ENCODE peak calls at places on chromosomes 7 and 10, in seven cellular contexts. M, W, S, J, Z, P and H are unnamed samples.

GRCh38 chr7:139626817-139627216 is 103.3 kb downstream of the CLEC2L start:
- DNase-seq in M (no peak), W (no peak), S (no peak), J (no peak), Z (no peak), P (no peak), H (no peak)

GRCh38 chr7:56063882-56064625 is at the start of gene SUMF2:
- DNase-seq in M (peak; percentile 83), W (peak; percentile 85), S (peak; percentile 94), J (peak; percentile 61), Z (peak; percentile 78), P (peak; percentile 92), H (peak; percentile 97)

GRCh38 chr7:105352018-105352612 is 36.6 kb downstream of the SRPK2 start:
- DNase-seq in M (no peak), W (peak; percentile 12), S (peak; percentile 81), J (peak; percentile 98), Z (no peak), P (peak; percentile 95), H (no peak)

GRCh38 chr10:102578782-102579181 is 65.5 kb upstream of the TRIM8 start:
- DNase-seq in M (no peak), W (no peak), S (no peak), J (no peak), Z (no peak), P (no peak), H (no peak)

GRCh38 chr10:26222563-26222962 is 6.0 kb downstream of the GAD2 start:
- DNase-seq in M (no peak), W (no peak), S (no peak), J (no peak), Z (no peak), P (no peak), H (no peak)

GRCh38 chr10:76190871-76191270 is 759.4 kb downstream of the LRMDA start:
- DNase-seq in M (no peak), W (no peak), S (no peak), J (peak; percentile 15), Z (no peak), P (no peak), H (no peak)

GRCh38 chr10:11336703-11337102 is 274.7 kb downstream of the USP6NL start:
- DNase-seq in M (peak; percentile 28), W (no peak), S (peak; percentile 48), J (no peak), Z (no peak), P (no peak), H (peak; percentile 81)

GRCh38 chr10:58016614-58017013 is 251.1 kb downstream of the IPMK start:
- DNase-seq in M (no peak), W (no peak), S (no peak), J (no peak), Z (no peak), P (no peak), H (no peak)

GRCh38 chr10:122329416-122329815 is 45.1 kb upstream of the PLEKHA1 start:
- DNase-seq in M (no peak), W (no peak), S (no peak), J (no peak), Z (no peak), P (no peak), H (no peak)

GRCh38 chr7:17123020-17123419 is 175.4 kb upstream of the AHR start:
- DNase-seq in M (no peak), W (no peak), S (no peak), J (peak; percentile 91), Z (no peak), P (peak; percentile 43), H (no peak)

GRCh38 chr7:74627699-74628411 is 29.7 kb upstream of the GTF2I start:
- DNase-seq in M (peak; percentile 93), W (no peak), S (no peak), J (no peak), Z (no peak), P (no peak), H (peak; percentile 91)

GRCh38 chr7:117830422-117830954 is 42.8 kb downstream of the CTTNBP2 start:
- DNase-seq in M (no peak), W (no peak), S (no peak), J (no peak), Z (no peak), P (no peak), H (no peak)

GRCh38 chr7:139078399-139078798 is 31.1 kb downstream of the ZC3HAV1 start:
- DNase-seq in M (no peak), W (peak; percentile 10), S (no peak), J (peak; percentile 20), Z (no peak), P (no peak), H (no peak)

GRCh38 chr10:93630609-93631320 is 18.4 kb downstream of the PDE6C start:
- DNase-seq in M (no peak), W (no peak), S (no peak), J (no peak), Z (no peak), P (no peak), H (no peak)

GRCh38 chr10:59290448-59290847 is 71.9 kb downstream of the FAM13C start:
- DNase-seq in M (peak; percentile 4), W (peak; percentile 42), S (no peak), J (no peak), Z (no peak), P (no peak), H (no peak)

GRCh38 chr7:69599211-69599878 is 1.1 kb downstream of the AUTS2 start:
- DNase-seq in M (no peak), W (no peak), S (no peak), J (peak; percentile 8), Z (no peak), P (no peak), H (peak; percentile 70)

GRCh38 chr10:29865700-29866355 is 193.6 kb downstream of the JCAD start:
- DNase-seq in M (no peak), W (peak; percentile 30), S (no peak), J (peak; percentile 88), Z (peak; percentile 16), P (no peak), H (no peak)

GRCh38 chr7:29940199-29940598 is 49.4 kb downstream of the SCRN1 start:
- DNase-seq in M (no peak), W (no peak), S (no peak), J (no peak), Z (no peak), P (no peak), H (no peak)

GRCh38 chr10:84097787-84098353 is 41.4 kb upstream of the GHITM start:
- DNase-seq in M (no peak), W (peak; percentile 19), S (peak; percentile 8), J (no peak), Z (no peak), P (peak; percentile 19), H (peak; percentile 63)

GRCh38 chr10:51733061-51733460 is 33.7 kb upstream of the CSTF2T start:
- DNase-seq in M (no peak), W (peak; percentile 40), S (no peak), J (peak; percentile 36), Z (no peak), P (no peak), H (no peak)

GRCh38 chr10:103594326-103594725 is 100.8 kb downstream of the NEURL1 start:
- DNase-seq in M (no peak), W (no peak), S (no peak), J (no peak), Z (no peak), P (no peak), H (no peak)

GRCh38 chr7:108290344-108291134 is 160.4 kb upstream of the LAMB4 start:
- DNase-seq in M (no peak), W (no peak), S (no peak), J (no peak), Z (no peak), P (no peak), H (peak; percentile 25)

GRCh38 chr10:6305762-6306321 is 103.1 kb downstream of the PFKFB3 start:
- DNase-seq in M (no peak), W (no peak), S (no peak), J (no peak), Z (no peak), P (no peak), H (no peak)

GRCh38 chr10:102675887-102676616 is 31.8 kb downstream of the TRIM8 start:
- DNase-seq in M (peak; percentile 79), W (peak; percentile 55), S (no peak), J (peak; percentile 97), Z (no peak), P (peak; percentile 51), H (peak; percentile 77)

DNA sequence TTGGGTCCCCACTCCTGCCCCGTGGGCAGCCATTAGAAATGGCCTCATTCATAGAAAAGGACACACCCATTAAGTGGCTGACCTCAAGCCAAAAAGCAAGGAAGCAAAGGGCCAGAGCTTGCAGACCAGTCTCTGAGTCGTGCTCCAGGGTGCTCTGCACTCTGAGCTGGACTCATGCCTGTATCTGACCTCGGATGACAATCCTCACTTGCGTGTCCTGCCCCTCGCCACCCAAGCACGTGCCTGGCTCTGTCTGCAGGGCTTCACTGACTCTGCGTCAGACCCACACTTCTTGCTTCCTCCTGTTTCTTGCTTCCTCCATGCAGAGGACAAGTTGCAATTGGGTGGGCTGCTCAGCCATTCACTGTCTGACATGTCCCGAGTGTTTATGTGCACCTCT is 138.8 kb downstream of the OAT start:
- DNase-seq in M (no peak), W (no peak), S (no peak), J (no peak), Z (no peak), P (no peak), H (no peak)
- TF ChIP-seq EZH2 in M (no peak), W (no peak), S (no peak), J (no peak), Z (no peak), P (no peak), H (no peak)

DNA sequence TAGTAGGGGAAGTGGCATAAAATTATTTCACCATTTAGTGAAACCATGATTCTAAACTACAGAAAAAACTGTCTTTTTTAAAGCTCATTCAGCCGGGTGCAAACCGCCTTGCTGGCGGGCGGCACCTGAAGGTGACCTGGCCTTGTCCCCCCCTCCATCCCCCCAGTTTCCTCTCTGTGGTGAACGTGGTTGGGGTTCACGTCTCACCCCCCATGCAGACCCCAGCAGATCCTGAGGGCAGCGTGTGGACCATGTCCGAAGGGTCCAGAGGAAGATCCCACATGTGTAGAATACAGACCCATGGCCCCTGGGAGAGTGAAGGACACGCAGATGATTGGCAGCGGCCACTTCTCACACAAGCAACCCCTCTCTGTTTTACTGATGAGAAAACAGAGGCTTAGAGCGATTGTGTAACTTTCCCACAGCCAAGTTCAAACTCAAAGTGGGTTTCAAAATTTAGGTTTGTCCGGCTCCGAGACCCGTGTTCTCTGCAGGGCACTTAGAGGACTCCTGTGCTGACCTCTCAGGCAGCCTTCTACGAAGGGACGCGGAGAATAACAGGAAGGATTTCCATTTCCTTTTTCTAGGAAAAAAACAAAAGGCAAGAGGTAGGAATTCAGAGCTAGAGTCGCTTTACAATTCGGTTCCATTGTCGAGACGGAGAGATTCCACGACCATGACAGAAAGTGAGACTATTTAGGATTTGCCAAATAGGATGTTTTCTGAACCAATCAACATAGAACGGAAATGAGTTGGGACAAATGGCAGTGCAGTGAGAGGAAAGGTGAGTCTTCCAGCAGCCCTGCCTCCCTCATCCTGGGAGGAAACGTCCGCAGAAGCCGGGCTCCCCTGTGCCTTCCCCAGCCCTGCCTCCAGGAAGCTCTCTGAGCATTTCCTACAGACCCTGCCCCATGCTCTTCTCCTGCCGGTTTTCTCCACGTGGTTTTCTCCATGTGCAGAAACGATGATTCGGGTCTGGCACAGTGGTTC is 67.6 kb upstream of the PITRM1 start:
- DNase-seq in M (no peak), W (no peak), S (peak; percentile 66), J (no peak), Z (no peak), P (no peak), H (no peak)
- H3K27ac ChIP-seq in M (no peak overlapping the region), W (no peak overlapping the region), S (peak overlapping the region; percentile 80), J (no peak overlapping the region), Z (no peak overlapping the region), P (no peak overlapping the region), H (no peak overlapping the region)

GRCh38 chr10:82171899-82172298 is 296.9 kb downstream of the NRG3 start:
- DNase-seq in M (no peak), W (no peak), S (no peak), J (no peak), Z (no peak), P (no peak), H (no peak)
- TF ChIP-seq EZH2 in M (no peak), W (no peak), S (no peak), J (no peak), Z (no peak), P (no peak), H (no peak)

GRCh38 chr10:33388805-33389204 is 54.3 kb upstream of the NRP1 start:
- DNase-seq in M (no peak), W (no peak), S (no peak), J (no peak), Z (no peak), P (no peak), H (no peak)
- H3K27ac ChIP-seq in M (no peak overlapping the region), W (no peak overlapping the region), S (no peak overlapping the region), J (no peak overlapping the region), Z (no peak overlapping the region), P (no peak overlapping the region), H (no peak overlapping the region)